ENCODE peak calls at places on chromosome 10, in seven cellular contexts. One of them, this sample, is unnamed.

GRCh38 chr10:60778978-60779668 is 845 bp downstream of the CDK1 start:
- DNase-seq in RPMI7951: no peak
- DNase-seq in HuH-7.5: no peak
- DNase-seq in NB4: peak
- DNase-seq in GM23338: no peak
- DNase-seq in Kasumi-1: peak
- DNase-seq in A172: peak
- DNase-seq in this sample: no peak

GRCh38 chr10:119319161-119319919 is 112.0 kb downstream of the GRK5 start:
- DNase-seq in NB4: no peak
- DNase-seq in GM23338: no peak
- DNase-seq in Kasumi-1: no peak
- DNase-seq in A172: no peak
- DNase-seq in RPMI7951: no peak
- DNase-seq in HuH-7.5: no peak
- DNase-seq in this sample: peak

GRCh38 chr10:95330966-95331453 is 40.2 kb upstream of the PDLIM1 start:
- DNase-seq in NB4: no peak
- DNase-seq in RPMI7951: no peak
- DNase-seq in GM23338: no peak
- DNase-seq in Kasumi-1: no peak
- DNase-seq in A172: no peak
- DNase-seq in HuH-7.5: no peak
- DNase-seq in this sample: no peak

GRCh38 chr10:26249681-26250080 is 33.1 kb downstream of the GAD2 start:
- DNase-seq in HuH-7.5: no peak
- DNase-seq in A172: no peak
- DNase-seq in GM23338: no peak
- DNase-seq in Kasumi-1: no peak
- DNase-seq in NB4: no peak
- DNase-seq in RPMI7951: no peak
- DNase-seq in this sample: no peak

GRCh38 chr10:93746844-93747284 is 10.9 kb upstream of the LGI1 start:
- DNase-seq in A172: peak
- DNase-seq in GM23338: peak
- DNase-seq in Kasumi-1: no peak
- DNase-seq in RPMI7951: peak
- DNase-seq in NB4: peak
- DNase-seq in HuH-7.5: no peak
- DNase-seq in this sample: peak

GRCh38 chr10:70441161-70441876 is at the start of gene NODAL:
- DNase-seq in GM23338: peak
- DNase-seq in HuH-7.5: no peak
- DNase-seq in RPMI7951: no peak
- DNase-seq in Kasumi-1: no peak
- DNase-seq in NB4: peak
- DNase-seq in A172: no peak
- DNase-seq in this sample: no peak

GRCh38 chr10:80413152-80413996 is 5.0 kb downstream of the PRXL2A start:
- DNase-seq in A172: no peak
- DNase-seq in HuH-7.5: no peak
- DNase-seq in Kasumi-1: peak
- DNase-seq in GM23338: peak
- DNase-seq in NB4: peak
- DNase-seq in RPMI7951: peak
- DNase-seq in this sample: no peak

GRCh38 chr10:28266449-28267224 is 36.2 kb downstream of the MPP7 start:
- DNase-seq in NB4: no peak
- DNase-seq in Kasumi-1: no peak
- DNase-seq in RPMI7951: no peak
- DNase-seq in A172: no peak
- DNase-seq in HuH-7.5: no peak
- DNase-seq in GM23338: no peak
- DNase-seq in this sample: no peak

GRCh38 chr10:19488592-19489280 is 327.5 kb upstream of the PLXDC2 start:
- DNase-seq in NB4: no peak
- DNase-seq in A172: no peak
- DNase-seq in GM23338: peak
- DNase-seq in HuH-7.5: no peak
- DNase-seq in RPMI7951: no peak
- DNase-seq in Kasumi-1: no peak
- DNase-seq in this sample: no peak

GRCh38 chr10:46540412-46541016 is 15.9 kb downstream of the GPRIN2 start:
- DNase-seq in A172: no peak
- DNase-seq in GM23338: no peak
- DNase-seq in NB4: no peak
- DNase-seq in RPMI7951: no peak
- DNase-seq in Kasumi-1: no peak
- DNase-seq in HuH-7.5: no peak
- DNase-seq in this sample: no peak

GRCh38 chr10:99983280-99983988 is 26.3 kb downstream of the DNMBP start:
- DNase-seq in A172: no peak
- DNase-seq in GM23338: no peak
- DNase-seq in NB4: no peak
- DNase-seq in Kasumi-1: no peak
- DNase-seq in RPMI7951: no peak
- DNase-seq in HuH-7.5: no peak
- DNase-seq in this sample: no peak

GRCh38 chr10:49568235-49568634 is 29.3 kb upstream of the ERCC6 start:
- DNase-seq in Kasumi-1: no peak
- DNase-seq in A172: peak
- DNase-seq in GM23338: no peak
- DNase-seq in NB4: no peak
- DNase-seq in RPMI7951: peak
- DNase-seq in HuH-7.5: no peak
- DNase-seq in this sample: no peak

GRCh38 chr10:30197186-30197585 is 137.8 kb upstream of the JCAD start:
- DNase-seq in NB4: no peak
- DNase-seq in Kasumi-1: no peak
- DNase-seq in A172: no peak
- DNase-seq in GM23338: no peak
- DNase-seq in RPMI7951: peak
- DNase-seq in HuH-7.5: no peak
- DNase-seq in this sample: no peak

GRCh38 chr10:88886557-88886956 is 6.5 kb downstream of the STAMBPL1 start:
- DNase-seq in GM23338: no peak
- DNase-seq in RPMI7951: peak
- DNase-seq in HuH-7.5: no peak
- DNase-seq in A172: peak
- DNase-seq in Kasumi-1: no peak
- DNase-seq in NB4: peak
- DNase-seq in this sample: no peak

GRCh38 chr10:21488246-21488953 is 37.1 kb downstream of the SKIDA1 start:
- DNase-seq in A172: no peak
- DNase-seq in NB4: no peak
- DNase-seq in RPMI7951: no peak
- DNase-seq in HuH-7.5: no peak
- DNase-seq in Kasumi-1: no peak
- DNase-seq in GM23338: no peak
- DNase-seq in this sample: no peak

GRCh38 chr10:76051007-76051936 is 619.8 kb downstream of the LRMDA start:
- DNase-seq in HuH-7.5: peak
- DNase-seq in Kasumi-1: no peak
- DNase-seq in A172: no peak
- DNase-seq in GM23338: peak
- DNase-seq in NB4: no peak
- DNase-seq in RPMI7951: no peak
- DNase-seq in this sample: no peak

GRCh38 chr10:47438857-47439474 is 44.9 kb downstream of the ANXA8 start:
- DNase-seq in Kasumi-1: peak
- DNase-seq in HuH-7.5: peak
- DNase-seq in NB4: peak
- DNase-seq in A172: peak
- DNase-seq in GM23338: peak
- DNase-seq in RPMI7951: peak
- DNase-seq in this sample: peak

GRCh38 chr10:34808789-34809745 is 6.0 kb downstream of the PARD3 start:
- DNase-seq in GM23338: peak
- DNase-seq in NB4: no peak
- DNase-seq in A172: no peak
- DNase-seq in Kasumi-1: no peak
- DNase-seq in RPMI7951: peak
- DNase-seq in HuH-7.5: no peak
- DNase-seq in this sample: no peak

GRCh38 chr10:61067683-61068336 is 123.8 kb upstream of the RHOBTB1 start:
- DNase-seq in A172: no peak
- DNase-seq in NB4: no peak
- DNase-seq in GM23338: no peak
- DNase-seq in HuH-7.5: no peak
- DNase-seq in RPMI7951: no peak
- DNase-seq in Kasumi-1: no peak
- DNase-seq in this sample: peak

GRCh38 chr10:69716711-69717560 is 84.8 kb upstream of the COL13A1 start:
- DNase-seq in HuH-7.5: peak
- DNase-seq in RPMI7951: peak
- DNase-seq in Kasumi-1: peak
- DNase-seq in GM23338: peak
- DNase-seq in NB4: peak
- DNase-seq in A172: peak
- DNase-seq in this sample: peak

GRCh38 chr10:89476676-89477075 is 58.7 kb downstream of the SLC16A12 start:
- DNase-seq in NB4: no peak
- DNase-seq in HuH-7.5: no peak
- DNase-seq in A172: no peak
- DNase-seq in GM23338: no peak
- DNase-seq in RPMI7951: no peak
- DNase-seq in Kasumi-1: no peak
- DNase-seq in this sample: peak

GRCh38 chr10:123645615-123646014 is 20.5 kb upstream of the GPR26 start:
- DNase-seq in A172: no peak
- DNase-seq in NB4: no peak
- DNase-seq in RPMI7951: no peak
- DNase-seq in HuH-7.5: no peak
- DNase-seq in Kasumi-1: no peak
- DNase-seq in GM23338: no peak
- DNase-seq in this sample: no peak

GRCh38 chr10:12656518-12657142 is 307.3 kb downstream of the CAMK1D start:
- DNase-seq in HuH-7.5: peak
- DNase-seq in NB4: peak
- DNase-seq in A172: peak
- DNase-seq in Kasumi-1: peak
- DNase-seq in GM23338: peak
- DNase-seq in RPMI7951: peak
- DNase-seq in this sample: peak

GRCh38 chr10:35504132-35504531 is 101.0 kb upstream of the GJD4 start:
- DNase-seq in A172: no peak
- DNase-seq in HuH-7.5: no peak
- DNase-seq in GM23338: no peak
- DNase-seq in RPMI7951: no peak
- DNase-seq in Kasumi-1: no peak
- DNase-seq in NB4: no peak
- DNase-seq in this sample: no peak

GRCh38 chr10:33234779-33235178 is 99.7 kb downstream of the NRP1 start:
- DNase-seq in HuH-7.5: no peak
- DNase-seq in Kasumi-1: no peak
- DNase-seq in A172: no peak
- DNase-seq in GM23338: no peak
- DNase-seq in NB4: no peak
- DNase-seq in RPMI7951: no peak
- DNase-seq in this sample: no peak

GRCh38 chr10:28963539-28964221 is 286.4 kb downstream of the BAMBI start:
- DNase-seq in A172: no peak
- DNase-seq in GM23338: no peak
- DNase-seq in Kasumi-1: no peak
- DNase-seq in RPMI7951: no peak
- DNase-seq in NB4: no peak
- DNase-seq in HuH-7.5: no peak
- DNase-seq in this sample: no peak

GRCh38 chr10:29622382-29622885 is 12.3 kb downstream of the SVIL start:
- DNase-seq in A172: no peak
- DNase-seq in HuH-7.5: no peak
- DNase-seq in NB4: no peak
- DNase-seq in GM23338: no peak
- DNase-seq in Kasumi-1: no peak
- DNase-seq in RPMI7951: no peak
- DNase-seq in this sample: no peak

GRCh38 chr10:61000769-61001730 is 57.1 kb upstream of the RHOBTB1 start:
- DNase-seq in GM23338: peak
- DNase-seq in Kasumi-1: no peak
- DNase-seq in RPMI7951: peak
- DNase-seq in NB4: no peak
- DNase-seq in A172: peak
- DNase-seq in HuH-7.5: peak
- DNase-seq in this sample: peak

This sample was measured in T47D.